ENCODE peak calls at places on chromosomes 7 and 10, in five cellular contexts. B is activated effector memory CD4-positive, alpha-beta T cell treated with anti-CD3 and anti-CD28 coated beads, Interleukin-2, amount 50 U/mL, for 16 hours; I is ecto neural progenitor cell; R is cerebellar cortex; S is HEK293T. H is an unnamed sample.
A peak's percentile ranks its signal among the peaks of the same experiment; 100 is the strongest.

GRCh38 chr10:98425511-98426352 is 10.8 kb upstream of the PYROXD2 start:
- DNase-seq in B (peak; percentile 76), I (peak; percentile 72), R (peak; percentile 23), S (peak; percentile 78), H (peak; percentile 6)

GRCh38 chr10:117218654-117219053 is 21.4 kb downstream of the KCNK18 start:
- DNase-seq in B (peak; percentile 14), I (no peak), R (no peak), S (no peak), H (no peak)

GRCh38 chr10:21015838-21016237 is 118.7 kb upstream of the NEBL start:
- DNase-seq in B (no peak), I (no peak), R (no peak), S (no peak), H (no peak)

GRCh38 chr10:18607503-18607902 is 43.9 kb downstream of the NSUN6 start:
- DNase-seq in B (no peak), I (no peak), R (peak; percentile 29), S (peak; percentile 41), H (no peak)

GRCh38 chr7:43593010-43593409 is 10.1 kb downstream of the STK17A start:
- DNase-seq in B (no peak), I (no peak), R (no peak), S (no peak), H (no peak)

GRCh38 chr10:42997151-42997848 is 79.6 kb upstream of the RET start:
- DNase-seq in B (peak; percentile 42), I (no peak), R (no peak), S (no peak), H (no peak)

GRCh38 chr7:129607471-129608120 is 3.9 kb upstream of the NRF1 start:
- DNase-seq in B (peak; percentile 77), I (no peak), R (peak; percentile 48), S (peak; percentile 63), H (no peak)

GRCh38 chr10:1058017-1058416 is 1.8 kb downstream of the WDR37 start:
- DNase-seq in B (no peak), I (no peak), R (no peak), S (no peak), H (no peak)

GRCh38 chr10:117499248-117500105 is 43.1 kb upstream of the EMX2 start:
- DNase-seq in B (peak; percentile 44), I (no peak), R (no peak), S (no peak), H (no peak)

GRCh38 chr7:24503511-24503910 is 69.7 kb upstream of the PALS2 start:
- DNase-seq in B (no peak), I (no peak), R (no peak), S (no peak), H (no peak)

GRCh38 chr10:29501692-29502091 is 133.1 kb downstream of the SVIL start:
- DNase-seq in B (no peak), I (no peak), R (no peak), S (no peak), H (no peak)

GRCh38 chr7:75639071-75639892 is 99.5 kb downstream of the HIP1 start:
- DNase-seq in B (peak; percentile 77), I (peak; percentile 91), R (peak; percentile 18), S (peak; percentile 57), H (peak; percentile 54)

GRCh38 chr10:132341017-132341416 is 9.0 kb downstream of the LRRC27 start:
- DNase-seq in B (no peak), I (no peak), R (no peak), S (no peak), H (no peak)

GRCh38 chr10:116669080-116669479 is 48.3 kb downstream of the PNLIPRP2 start:
- DNase-seq in B (no peak), I (no peak), R (no peak), S (no peak), H (no peak)

GRCh38 chr7:43906327-43907010 is at the start of gene URGCP:
- DNase-seq in B (peak; percentile 84), I (peak; percentile 74), R (no peak), S (peak; percentile 73), H (peak; percentile 35)

GRCh38 chr10:93512565-93512964 is 16.2 kb downstream of the CEP55 start:
- DNase-seq in B (no peak), I (no peak), R (no peak), S (no peak), H (no peak)

GRCh38 chr10:45460235-45460878 is 86.3 kb downstream of the ALOX5 start:
- DNase-seq in B (no peak), I (no peak), R (no peak), S (no peak), H (no peak)

GRCh38 chr7:81114682-81115081 is 195.8 kb upstream of the SEMA3C start:
- DNase-seq in B (no peak), I (no peak), R (no peak), S (no peak), H (no peak)

GRCh38 chr10:6027929-6028328 is 34.2 kb downstream of the IL2RA start:
- DNase-seq in B (peak; percentile 66), I (peak; percentile 1), R (no peak), S (no peak), H (no peak)

GRCh38 chr7:129825005-129825553 is 127.7 kb downstream of the UBE2H start:
- DNase-seq in B (peak; percentile 82), I (peak; percentile 86), R (peak; percentile 87), S (peak; percentile 60), H (peak; percentile 44)

GRCh38 chr7:22578048-22578770 is 78.2 kb upstream of the STEAP1B start:
- DNase-seq in B (no peak), I (no peak), R (no peak), S (no peak), H (peak; percentile 10)

GRCh38 chr7:142549007-142549406 is 200.3 kb upstream of the PRSS1 start:
- DNase-seq in B (no peak), I (no peak), R (no peak), S (no peak), H (no peak)

GRCh38 chr7:80711521-80711920 is 73.1 kb downstream of the CD36 start:
- DNase-seq in B (no peak), I (no peak), R (no peak), S (no peak), H (no peak)

GRCh38 chr10:31318382-31318853 is 598 bp upstream of the ZEB1 start:
- DNase-seq in B (peak; percentile 89), I (no peak), R (no peak), S (peak; percentile 16), H (peak; percentile 31)

GRCh38 chr10:88472540-88472939 is 110.6 kb downstream of the RNLS start:
- DNase-seq in B (no peak), I (no peak), R (no peak), S (no peak), H (no peak)

H was measured in globus pallidus.